ENCODE peak calls at places on chromosomes 3 and 15, in four cellular contexts. V, J, C and T are unnamed samples.

GRCh38 chr3:132623646-132624045 is 26.6 kb downstream of the ACKR4 start:
- DNase-seq in V (no peak), C (no peak), J (no peak), T (no peak)

GRCh38 chr15:32908135-32908801 is 190.5 kb downstream of the GREM1 start:
- DNase-seq in C (peak; percentile 31), V (no peak), J (no peak), T (peak; percentile 0)

GRCh38 chr15:68739390-68740075 is 81.2 kb downstream of the ANP32A start:
- DNase-seq in V (no peak), J (no peak), C (no peak), T (no peak)

GRCh38 chr3:39327746-39328349 is 1.7 kb upstream of the CCR8 start:
- DNase-seq in V (no peak), C (no peak), J (no peak), T (no peak)

GRCh38 chr3:115077501-115078250 is 69.4 kb downstream of the ZBTB20 start:
- DNase-seq in J (no peak), C (no peak), V (no peak), T (no peak)

GRCh38 chr15:70375006-70375409 is 277.3 kb upstream of the TLE3 start:
- DNase-seq in V (no peak), J (peak; percentile 41), C (no peak), T (no peak)

GRCh38 chr15:74156678-74157411 is 16.7 kb upstream of the ISLR start:
- DNase-seq in C (no peak), V (no peak), J (no peak), T (no peak)

GRCh38 chr15:85726446-85726845 is 68.3 kb downstream of the KLHL25 start:
- DNase-seq in J (no peak), C (no peak), V (no peak), T (no peak)

GRCh38 chr3:4320453-4320852 is 17.3 kb downstream of the SETMAR start:
- DNase-seq in V (no peak), J (no peak), C (no peak), T (no peak)

GRCh38 chr15:75647370-75648155 is at the start of gene SNX33:
- DNase-seq in C (peak; percentile 78), V (peak; percentile 55), J (peak; percentile 94), T (no peak)

GRCh38 chr3:140863481-140864084 is 78.1 kb upstream of the SLC25A36 start:
- DNase-seq in C (no peak), V (no peak), J (peak; percentile 84), T (no peak)

GRCh38 chr15:98776607-98777281 is 128.4 kb downstream of the IGF1R start:
- DNase-seq in C (no peak), V (no peak), J (no peak), T (no peak)

GRCh38 chr3:88452228-88452627 is 302.5 kb downstream of the C3orf38 start:
- DNase-seq in C (no peak), J (no peak), V (no peak), T (no peak)

GRCh38 chr3:20185364-20185732 is 658 bp downstream of the SGO1 start:
- DNase-seq in C (peak; percentile 6), V (no peak), J (peak; percentile 45), T (no peak)

GRCh38 chr3:167887096-167887495 is 151.6 kb downstream of the SERPINI1 start:
- DNase-seq in J (no peak), C (no peak), V (no peak), T (no peak)

GRCh38 chr15:92882697-92883642 is 17.2 kb upstream of the CHD2 start:
- DNase-seq in C (peak; percentile 25), V (no peak), J (no peak), T (peak; percentile 50)

GRCh38 chr3:169118666-169119370 is 544.7 kb downstream of the MECOM start:
- DNase-seq in C (no peak), V (no peak), J (no peak), T (no peak)

GRCh38 chr15:72609862-72610261 is 44.6 kb upstream of the GOLGA6B start:
- DNase-seq in J (no peak), V (no peak), C (no peak), T (no peak)

GRCh38 chr3:115248274-115248673 is 101.2 kb upstream of the ZBTB20 start:
- DNase-seq in J (no peak), V (no peak), C (no peak), T (no peak)

GRCh38 chr15:67945951-67946700 is 106.3 kb upstream of the RNU6-1 start:
- DNase-seq in J (peak; percentile 87), C (no peak), V (no peak), T (no peak)

GRCh38 chr15:77573826-77574225 is 58.9 kb downstream of the LINGO1 start:
- DNase-seq in J (no peak), V (no peak), C (no peak), T (no peak)

GRCh38 chr3:2657408-2657807 is 452.8 kb downstream of the IL5RA start:
- DNase-seq in V (no peak), C (no peak), J (no peak), T (no peak)

GRCh38 chr3:42504334-42505202 is 2.1 kb downstream of the VIPR1 start:
- DNase-seq in J (peak; percentile 44), C (no peak), V (no peak), T (no peak)

GRCh38 chr3:40574661-40575060 is 49.9 kb downstream of the ZNF621 start:
- DNase-seq in V (no peak), J (no peak), C (no peak), T (no peak)

GRCh38 chr3:73206006-73206405 is 144.5 kb downstream of the EBLN2 start:
- DNase-seq in J (no peak), C (no peak), V (no peak), T (no peak)

GRCh38 chr3:194397757-194398312 is 1.2 kb downstream of the GP5 start:
- DNase-seq in J (peak; percentile 79), V (no peak), C (no peak), T (no peak)

GRCh38 chr3:36525115-36525711 is 144.9 kb downstream of the STAC start:
- DNase-seq in V (no peak), J (no peak), C (no peak), T (no peak)

GRCh38 chr15:36601497-36601932 is 22.1 kb downstream of the CDIN1 start:
- DNase-seq in V (no peak), J (no peak), C (no peak), T (no peak)

GRCh38 chr15:77034620-77035467 is 36.1 kb downstream of the TSPAN3 start:
- DNase-seq in J (peak; percentile 87), C (no peak), V (no peak), T (no peak)

GRCh38 chr15:96087180-96087886 is 243.2 kb upstream of the NR2F2 start:
- DNase-seq in J (peak; percentile 54), V (no peak), C (no peak), T (no peak)

GRCh38 chr3:170741756-170742530 is 128.1 kb downstream of the RPL22L1 start:
- DNase-seq in J (no peak), V (no peak), C (no peak), T (no peak)

GRCh38 chr3:170738756-170739155 is 131.2 kb downstream of the RPL22L1 start:
- DNase-seq in V (no peak), J (no peak), C (no peak), T (no peak)

GRCh38 chr3:170740726-170741591 is 129.0 kb downstream of the RPL22L1 start:
- DNase-seq in J (no peak), V (peak; percentile 74), C (no peak), T (peak; percentile 59)

GRCh38 chr3:170739410-170739809 is 130.6 kb downstream of the RPL22L1 start:
- DNase-seq in J (no peak), V (no peak), C (no peak), T (no peak)

GRCh38 chr3:170740285-170740684 is 129.7 kb downstream of the RPL22L1 start:
- DNase-seq in J (no peak), C (no peak), V (no peak), T (no peak)
- H3K27ac ChIP-seq in J (no peak overlapping the region), C (no peak overlapping the region), V (peak overlapping the region; percentile 90), T (peak overlapping the region; percentile 75)

GRCh38 chr15:89815769-89816168 is 1.1 kb upstream of the ANPEP start:
- DNase-seq in V (no peak), C (no peak), J (no peak), T (no peak)

GRCh38 chr15:89820651-89821611 is 6.3 kb upstream of the ANPEP start:
- DNase-seq in J (no peak), V (no peak), C (no peak), T (no peak)

GRCh38 chr15:89822030-89822429 is 7.4 kb upstream of the ANPEP start:
- DNase-seq in C (no peak), V (no peak), J (no peak), T (no peak)

GRCh38 chr15:89817701-89818280 is 3.1 kb upstream of the ANPEP start:
- DNase-seq in C (no peak), J (no peak), V (no peak), T (no peak)

DNA sequence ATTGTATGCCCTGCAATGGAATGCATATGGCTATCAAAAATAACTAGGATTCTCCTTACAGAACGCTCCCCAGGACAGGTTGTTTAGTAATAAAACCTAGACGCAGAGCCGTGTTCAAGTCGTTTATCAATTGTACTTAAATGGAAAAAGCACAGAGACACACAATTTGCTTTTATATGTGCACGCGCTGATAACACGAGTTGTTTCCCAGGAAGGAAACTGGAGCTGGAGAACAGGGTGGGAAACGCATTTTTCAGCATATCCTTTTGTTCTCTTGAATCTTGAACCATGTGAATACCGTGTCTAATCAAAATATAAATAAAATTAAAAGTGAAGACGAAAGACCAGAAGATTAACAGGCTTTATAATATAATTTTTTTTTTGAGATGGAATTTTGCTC is 3.6 kb upstream of the ANPEP start:
- DNase-seq in C (no peak), J (no peak), V (no peak), T (no peak)
- H3K27ac ChIP-seq in C (peak overlapping the region; percentile 18), J (no peak overlapping the region), V (no peak overlapping the region), T (no peak overlapping the region)

DNA sequence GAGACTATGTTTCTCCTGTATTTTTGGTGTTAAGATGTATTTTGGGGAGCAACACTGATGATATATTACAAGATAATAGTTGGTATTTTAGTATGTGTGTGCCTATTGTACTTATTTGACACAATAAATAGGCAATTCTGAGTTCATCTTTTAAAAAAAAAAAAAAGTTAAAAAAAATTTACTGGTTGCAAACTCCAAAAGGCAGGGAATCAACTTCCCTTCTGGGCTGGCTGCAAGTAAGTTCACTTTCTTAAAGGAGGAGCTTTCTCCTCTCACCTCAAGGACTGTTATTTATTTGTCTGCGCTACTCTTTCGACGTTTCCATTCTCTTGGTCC is 335 bp upstream of the VPS8 start:
- DNase-seq in V (no peak), C (no peak), J (no peak), T (no peak)
- H3K27ac ChIP-seq in V (no peak overlapping the region), C (peak overlapping the region; percentile 72), J (no peak overlapping the region), T (no peak overlapping the region)

DNA sequence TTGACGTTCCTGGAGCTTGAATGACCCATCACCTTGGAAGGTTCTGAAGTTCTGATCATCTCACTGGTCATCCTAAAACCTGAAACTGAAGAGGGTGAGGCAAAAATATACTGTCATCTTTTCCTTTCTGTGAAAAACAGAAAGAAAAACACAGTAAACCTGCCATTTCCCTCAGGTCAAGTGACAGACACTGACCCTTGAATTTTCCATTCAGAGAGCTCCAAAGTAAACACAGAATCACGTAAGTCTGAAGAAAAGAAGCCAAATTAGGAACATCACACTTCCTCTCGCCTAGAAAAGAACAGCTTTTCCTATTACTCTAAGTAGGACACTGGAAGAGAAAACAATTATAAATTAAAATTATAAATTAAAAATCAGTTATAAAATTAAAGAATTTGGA is 78.7 kb upstream of the TGFBR2 start:
- DNase-seq in V (no peak), J (no peak), C (no peak), T (no peak)
- H3K27ac ChIP-seq in V (no peak overlapping the region), J (no peak overlapping the region), C (no peak overlapping the region), T (no peak overlapping the region)

GRCh38 chr3:52649461-52650210 is 36.1 kb downstream of the PBRM1 start:
- DNase-seq in J (no peak), V (no peak), C (no peak), T (no peak)
- H3K27ac ChIP-seq in J (no peak overlapping the region), V (no peak overlapping the region), C (no peak overlapping the region), T (no peak overlapping the region)